ENCODE peak calls at places on chromosome 3, in five cellular contexts. One of them, this sample, is unnamed.

GRCh38 chr3:155411500-155412223 is 118.2 kb upstream of the STRIT1 start:
- DNase-seq in SK-N-SH: no peak
- DNase-seq in GM12878: no peak
- DNase-seq in HepG2: peak; percentile 24
- DNase-seq in K562: no peak
- DNase-seq in this sample: no peak

GRCh38 chr3:54891540-54891897 is 36.3 kb downstream of the LRTM1 start:
- DNase-seq in SK-N-SH: peak; percentile 39
- DNase-seq in GM12878: no peak
- DNase-seq in K562: peak; percentile 25
- DNase-seq in HepG2: peak; percentile 42
- DNase-seq in this sample: peak; percentile 97

GRCh38 chr3:176663819-176664218 is 533.5 kb downstream of the TBL1XR1 start:
- DNase-seq in GM12878: no peak
- DNase-seq in K562: no peak
- DNase-seq in HepG2: peak; percentile 36
- DNase-seq in SK-N-SH: peak; percentile 29
- DNase-seq in this sample: peak; percentile 66

GRCh38 chr3:139327231-139327630 is 16.6 kb upstream of the MRPS22 start:
- DNase-seq in HepG2: no peak
- DNase-seq in K562: no peak
- DNase-seq in GM12878: no peak
- DNase-seq in SK-N-SH: no peak
- DNase-seq in this sample: no peak

GRCh38 chr3:122092460-122093165 is 37.5 kb downstream of the CD86 start:
- DNase-seq in K562: peak; percentile 18
- DNase-seq in HepG2: no peak
- DNase-seq in SK-N-SH: no peak
- DNase-seq in GM12878: no peak
- DNase-seq in this sample: peak; percentile 31

GRCh38 chr3:117510396-117510795 is 800.8 kb downstream of the TUSC7 start:
- DNase-seq in HepG2: no peak
- DNase-seq in GM12878: no peak
- DNase-seq in SK-N-SH: no peak
- DNase-seq in K562: no peak
- DNase-seq in this sample: peak; percentile 59

GRCh38 chr3:177195242-177195940 is 1.9 kb downstream of the TBL1XR1 start:
- DNase-seq in HepG2: no peak
- DNase-seq in GM12878: no peak
- DNase-seq in K562: peak; percentile 17
- DNase-seq in SK-N-SH: peak; percentile 36
- DNase-seq in this sample: no peak

GRCh38 chr3:126433496-126434263 is 39.0 kb downstream of the CFAP100 start:
- DNase-seq in SK-N-SH: no peak
- DNase-seq in HepG2: no peak
- DNase-seq in K562: no peak
- DNase-seq in GM12878: no peak
- DNase-seq in this sample: no peak

GRCh38 chr3:25537476-25537875 is 109.4 kb downstream of the RARB start:
- DNase-seq in K562: no peak
- DNase-seq in HepG2: no peak
- DNase-seq in GM12878: no peak
- DNase-seq in SK-N-SH: no peak
- DNase-seq in this sample: no peak

GRCh38 chr3:71219744-71220638 is 363.5 kb downstream of the FOXP1 start:
- DNase-seq in K562: no peak
- DNase-seq in SK-N-SH: no peak
- DNase-seq in GM12878: no peak
- DNase-seq in HepG2: peak; percentile 29
- DNase-seq in this sample: no peak

GRCh38 chr3:114405202-114405601 is 111.4 kb downstream of the TIGIT start:
- DNase-seq in GM12878: no peak
- DNase-seq in HepG2: no peak
- DNase-seq in K562: no peak
- DNase-seq in SK-N-SH: no peak
- DNase-seq in this sample: no peak

GRCh38 chr3:171352387-171352935 is 107.7 kb downstream of the TNIK start:
- DNase-seq in K562: no peak
- DNase-seq in SK-N-SH: no peak
- DNase-seq in GM12878: no peak
- DNase-seq in HepG2: no peak
- DNase-seq in this sample: no peak

DNA sequence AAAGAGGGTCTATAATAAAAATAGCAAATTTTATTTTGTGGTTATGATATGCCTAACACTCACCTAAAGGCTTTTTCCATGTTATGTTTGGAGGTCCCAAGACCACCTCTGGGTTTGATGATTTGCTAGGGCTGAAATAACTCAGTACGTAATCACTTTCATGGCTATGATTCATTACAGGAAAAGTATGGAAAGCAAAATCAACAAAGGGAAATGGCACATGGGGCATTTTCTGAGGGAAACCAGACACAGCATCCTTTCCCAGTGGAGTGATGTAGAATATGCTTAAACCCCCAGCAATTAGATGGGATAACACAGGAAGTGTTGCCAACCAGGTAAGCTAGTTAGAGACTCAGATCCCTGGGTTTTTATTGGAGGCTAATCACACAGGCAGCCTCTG is 701.6 kb upstream of the CBLB start:
- DNase-seq in HepG2: no peak
- DNase-seq in SK-N-SH: no peak
- DNase-seq in K562: no peak
- DNase-seq in GM12878: no peak
- DNase-seq in this sample: no peak
- TF ChIP-seq MXI1 in HepG2: no peak
- TF ChIP-seq MXI1 in SK-N-SH: no peak
- TF ChIP-seq MXI1 in K562: no peak
- TF ChIP-seq MXI1 in GM12878: no peak
- TF ChIP-seq MXI1 in this sample: no peak

GRCh38 chr3:45908761-45909160 is 22.4 kb downstream of the CCR9 start:
- DNase-seq in GM12878: no peak
- DNase-seq in K562: no peak
- DNase-seq in HepG2: no peak
- DNase-seq in SK-N-SH: no peak
- DNase-seq in this sample: no peak

GRCh38 chr3:45907769-45908705 is 21.7 kb downstream of the CCR9 start:
- DNase-seq in GM12878: no peak
- DNase-seq in K562: no peak
- DNase-seq in HepG2: no peak
- DNase-seq in SK-N-SH: no peak
- DNase-seq in this sample: peak; percentile 83

GRCh38 chr3:45906681-45907220 is 20.4 kb downstream of the CCR9 start:
- DNase-seq in SK-N-SH: peak; percentile 42
- DNase-seq in HepG2: peak; percentile 8
- DNase-seq in GM12878: no peak
- DNase-seq in K562: peak; percentile 43
- DNase-seq in this sample: peak; percentile 84

GRCh38 chr3:45904931-45905330 is 18.6 kb downstream of the CCR9 start:
- DNase-seq in SK-N-SH: no peak
- DNase-seq in GM12878: peak; percentile 21
- DNase-seq in HepG2: no peak
- DNase-seq in K562: no peak
- DNase-seq in this sample: no peak

GRCh38 chr3:45905755-45906154 is 19.4 kb downstream of the CCR9 start:
- DNase-seq in HepG2: no peak
- DNase-seq in SK-N-SH: no peak
- DNase-seq in GM12878: no peak
- DNase-seq in K562: no peak
- DNase-seq in this sample: no peak
- H3K4me2 ChIP-seq in HepG2: no peak overlapping the region
- H3K4me2 ChIP-seq in SK-N-SH: no peak overlapping the region
- H3K4me2 ChIP-seq in GM12878: no peak overlapping the region
- H3K4me2 ChIP-seq in K562: no peak overlapping the region
- H3K4me2 ChIP-seq in this sample: no peak overlapping the region

GRCh38 chr3:87397210-87397609 is 120.8 kb upstream of the POU1F1 start:
- DNase-seq in SK-N-SH: no peak
- DNase-seq in K562: no peak
- DNase-seq in GM12878: no peak
- DNase-seq in HepG2: no peak
- DNase-seq in this sample: peak; percentile 0
- TF ChIP-seq MXI1 in SK-N-SH: no peak
- TF ChIP-seq MXI1 in K562: no peak
- TF ChIP-seq MXI1 in GM12878: no peak
- TF ChIP-seq MXI1 in HepG2: no peak
- TF ChIP-seq MXI1 in this sample: no peak

GRCh38 chr3:153052096-153052460 is 109.9 kb upstream of the RAP2B start:
- DNase-seq in GM12878: no peak
- DNase-seq in HepG2: peak; percentile 6
- DNase-seq in SK-N-SH: no peak
- DNase-seq in K562: peak; percentile 56
- DNase-seq in this sample: peak; percentile 95
- H3K4me2 ChIP-seq in GM12878: no peak overlapping the region
- H3K4me2 ChIP-seq in HepG2: no peak overlapping the region
- H3K4me2 ChIP-seq in SK-N-SH: peak overlapping the region; percentile 72
- H3K4me2 ChIP-seq in K562: peak overlapping the region; percentile 71
- H3K4me2 ChIP-seq in this sample: peak overlapping the region; percentile 60

GRCh38 chr3:88151358-88151757 is 1.6 kb downstream of the C3orf38 start:
- DNase-seq in GM12878: no peak
- DNase-seq in K562: no peak
- DNase-seq in SK-N-SH: no peak
- DNase-seq in HepG2: no peak
- DNase-seq in this sample: no peak
- TF ChIP-seq MXI1 in GM12878: no peak
- TF ChIP-seq MXI1 in K562: no peak
- TF ChIP-seq MXI1 in SK-N-SH: no peak
- TF ChIP-seq MXI1 in HepG2: no peak
- TF ChIP-seq MXI1 in this sample: no peak

This sample was measured in IMR-90.